ENCODE peak calls at places on chromosomes 6 and 20, in eight cellular contexts. P is CD8-positive, alpha-beta T cell; V is heart right ventricle; W is bronchial epithelial cell; F is A549; J is B cell; I is left lung; Z is cardiac muscle cell. E is an unnamed sample.

GRCh38 chr20:36975085-36975829 is 23.7 kb upstream of the SAMHD1 start:
- DNase-seq in J (no peak), Z (no peak), F (no peak), V (no peak), I (no peak), P (peak), W (no peak), E (no peak)

GRCh38 chr6:129253731-129254130 is 370.8 kb downstream of the LAMA2 start:
- DNase-seq in I (no peak), F (no peak), V (no peak), Z (no peak), J (no peak), P (no peak), W (no peak), E (no peak)

GRCh38 chr6:168129292-168130167 is 50.5 kb upstream of the FRMD1 start:
- DNase-seq in P (no peak), J (no peak), W (no peak), V (no peak), I (no peak), F (no peak), Z (no peak), E (peak)

GRCh38 chr20:5722927-5723326 is 27.3 kb upstream of the SHLD1 start:
- DNase-seq in W (no peak), P (no peak), J (no peak), F (no peak), V (no peak), I (no peak), Z (no peak), E (no peak)

GRCh38 chr6:90294008-90294511 is 2.6 kb downstream of the BACH2 start:
- DNase-seq in V (no peak), W (no peak), Z (no peak), J (no peak), P (no peak), F (no peak), I (no peak), E (no peak)

GRCh38 chr20:60037120-60037499 is 78.9 kb downstream of the CDH26 start:
- DNase-seq in J (no peak), W (peak), F (peak), V (no peak), Z (no peak), I (no peak), P (no peak), E (no peak)

GRCh38 chr6:2412731-2413130 is 167.3 kb upstream of the GMDS start:
- DNase-seq in Z (peak), V (no peak), J (no peak), W (peak), P (no peak), I (no peak), F (no peak), E (no peak)

GRCh38 chr20:41121399-41121798 is 15.9 kb upstream of the PLCG1 start:
- DNase-seq in Z (no peak), V (no peak), J (no peak), F (no peak), W (no peak), P (no peak), I (no peak), E (no peak)

GRCh38 chr6:22727709-22728108 is 158.3 kb downstream of the HDGFL1 start:
- DNase-seq in I (no peak), F (no peak), P (no peak), J (no peak), V (no peak), Z (peak), W (no peak), E (no peak)

GRCh38 chr6:145009691-145010090 is 724.6 kb downstream of the UTRN start:
- DNase-seq in P (no peak), W (no peak), J (no peak), I (no peak), Z (peak), V (no peak), F (no peak), E (no peak)

GRCh38 chr6:1391692-1392309 is 2.4 kb downstream of the FOXF2 start:
- DNase-seq in W (no peak), I (no peak), V (no peak), P (no peak), Z (no peak), J (no peak), F (no peak), E (no peak)

GRCh38 chr20:17938889-17939619 is 29.5 kb downstream of the SNX5 start:
- DNase-seq in J (peak), P (peak), V (peak), I (peak), Z (peak), W (peak), F (peak), E (no peak)

GRCh38 chr6:125867483-125867935 is 76.7 kb downstream of the NCOA7 start:
- DNase-seq in V (no peak), I (peak), F (peak), Z (peak), J (no peak), P (no peak), W (peak), E (no peak)

GRCh38 chr6:168877821-168878282 is 375.8 kb downstream of the THBS2 start:
- DNase-seq in P (no peak), F (peak), W (peak), V (no peak), Z (no peak), I (no peak), J (no peak), E (no peak)

GRCh38 chr6:109370792-109371191 is 11.5 kb downstream of the CD164 start:
- DNase-seq in P (no peak), F (no peak), Z (no peak), J (no peak), W (no peak), I (no peak), V (no peak), E (no peak)

GRCh38 chr6:162364488-162364887 is 363.1 kb downstream of the PRKN start:
- DNase-seq in I (no peak), W (no peak), J (no peak), P (no peak), F (no peak), Z (peak), V (no peak), E (no peak)

GRCh38 chr6:17494177-17494576 is 100.8 kb downstream of the CAP2 start:
- DNase-seq in Z (no peak), I (no peak), V (no peak), W (no peak), J (no peak), F (no peak), P (no peak), E (no peak)

GRCh38 chr6:4703367-4703766 is 72.8 kb upstream of the CDYL start:
- DNase-seq in J (no peak), P (no peak), V (no peak), Z (no peak), W (no peak), F (no peak), I (no peak), E (no peak)

GRCh38 chr6:17628873-17629272 is 28.8 kb downstream of the FAM8A1 start:
- DNase-seq in P (no peak), Z (no peak), V (no peak), W (no peak), I (no peak), J (no peak), F (no peak), E (no peak)

GRCh38 chr6:2900821-2901644 is 2.1 kb downstream of the SERPINB9 start:
- DNase-seq in V (no peak), W (no peak), I (no peak), F (no peak), J (no peak), Z (peak), P (no peak), E (no peak)

GRCh38 chr6:144488590-144488989 is 203.5 kb downstream of the UTRN start:
- DNase-seq in W (no peak), P (no peak), I (no peak), F (no peak), V (no peak), J (no peak), Z (no peak), E (no peak)

GRCh38 chr6:111558690-111559192 is 46.9 kb downstream of the TRAF3IP2 start:
- DNase-seq in F (no peak), I (no peak), Z (no peak), V (no peak), W (no peak), J (no peak), P (no peak), E (no peak)

GRCh38 chr6:121549741-121550140 is 114.3 kb downstream of the GJA1 start:
- DNase-seq in Z (peak), P (no peak), F (peak), V (no peak), I (no peak), J (no peak), W (peak), E (no peak)

GRCh38 chr6:112680076-112680475 is 332.9 kb downstream of the RFPL4B start:
- DNase-seq in P (no peak), W (no peak), Z (no peak), V (no peak), F (no peak), I (no peak), J (no peak), E (no peak)

GRCh38 chr20:57547250-57547649 is 13.7 kb upstream of the PCK1 start:
- DNase-seq in Z (no peak), I (no peak), V (no peak), J (no peak), P (no peak), F (peak), W (peak), E (no peak)

GRCh38 chr6:125839879-125840278 is 49.1 kb downstream of the NCOA7 start:
- DNase-seq in I (no peak), V (no peak), W (no peak), Z (no peak), J (no peak), F (no peak), P (no peak), E (no peak)

GRCh38 chr6:53264337-53264736 is 84.4 kb downstream of the ELOVL5 start:
- DNase-seq in Z (no peak), V (no peak), F (no peak), P (no peak), W (no peak), J (no peak), I (no peak), E (no peak)

GRCh38 chr6:47016236-47016635 is 25.9 kb downstream of the ADGRF1 start:
- DNase-seq in V (no peak), Z (no peak), I (no peak), P (no peak), J (no peak), W (no peak), F (no peak), E (no peak)

GRCh38 chr20:1086273-1087213 is 31.9 kb upstream of the PSMF1 start:
- DNase-seq in W (no peak), J (no peak), I (no peak), P (no peak), V (no peak), Z (no peak), F (no peak), E (no peak)

GRCh38 chr6:84568971-84569370 is 195.4 kb downstream of the TBX18 start:
- DNase-seq in V (no peak), P (no peak), Z (peak), I (no peak), J (no peak), F (peak), W (peak), E (no peak)

GRCh38 chr20:10474606-10475184 is 39.6 kb downstream of the SLX4IP start:
- DNase-seq in W (no peak), P (no peak), F (no peak), V (peak), I (peak), Z (peak), J (no peak), E (no peak)

GRCh38 chr6:22383016-22383415 is 86.2 kb upstream of the PRL start:
- DNase-seq in J (no peak), Z (no peak), F (no peak), I (no peak), W (peak), V (no peak), P (no peak), E (no peak)

GRCh38 chr6:104784884-104785283 is 74.8 kb downstream of the HACE1 start:
- DNase-seq in W (no peak), Z (peak), P (no peak), I (no peak), F (no peak), V (no peak), J (no peak), E (no peak)

GRCh38 chr6:105678516-105678915 is 275.6 kb upstream of the PREP start:
- DNase-seq in F (no peak), V (no peak), I (no peak), Z (no peak), P (no peak), W (no peak), J (no peak), E (no peak)

GRCh38 chr6:109290143-109290931 is 91.9 kb downstream of the CD164 start:
- DNase-seq in V (no peak), J (no peak), F (no peak), P (no peak), I (no peak), Z (no peak), W (no peak), E (no peak)

GRCh38 chr20:44861547-44862006 is 23.9 kb upstream of the YWHAB start:
- DNase-seq in F (no peak), Z (peak), W (peak), J (no peak), P (no peak), I (no peak), V (no peak), E (no peak)

GRCh38 chr20:35508493-35509218 is 20.8 kb downstream of the C20orf173 start:
- DNase-seq in F (no peak), J (peak), W (no peak), V (no peak), P (no peak), I (no peak), Z (no peak), E (no peak)
- TF ChIP-seq CTCF in F (no peak), J (no peak), W (no peak), V (no peak), P (no peak), I (no peak), Z (no peak), E (no peak)

GRCh38 chr6:108252055-108252454 is 8.8 kb downstream of the SNX3 start:
- DNase-seq in J (no peak), Z (no peak), F (no peak), V (no peak), I (no peak), W (no peak), P (no peak), E (no peak)

GRCh38 chr6:108247965-108248536 is 12.8 kb downstream of the SNX3 start:
- DNase-seq in V (no peak), I (no peak), J (no peak), F (no peak), W (no peak), P (no peak), Z (no peak), E (no peak)

GRCh38 chr6:108251252-108251651 is 9.6 kb downstream of the SNX3 start:
- DNase-seq in P (no peak), V (no peak), Z (no peak), W (no peak), F (no peak), I (no peak), J (no peak), E (no peak)

GRCh38 chr6:108254436-108255410 is 6.1 kb downstream of the SNX3 start:
- DNase-seq in I (no peak), W (no peak), J (no peak), F (no peak), P (no peak), Z (no peak), V (no peak), E (no peak)

GRCh38 chr6:108250240-108250866 is 10.5 kb downstream of the SNX3 start:
- DNase-seq in P (no peak), F (peak), W (peak), I (no peak), J (no peak), Z (peak), V (no peak), E (no peak)
- TF ChIP-seq CTCF in P (no peak), F (peak), W (no peak), I (no peak), J (peak), Z (peak), V (no peak), E (no peak)

DNA sequence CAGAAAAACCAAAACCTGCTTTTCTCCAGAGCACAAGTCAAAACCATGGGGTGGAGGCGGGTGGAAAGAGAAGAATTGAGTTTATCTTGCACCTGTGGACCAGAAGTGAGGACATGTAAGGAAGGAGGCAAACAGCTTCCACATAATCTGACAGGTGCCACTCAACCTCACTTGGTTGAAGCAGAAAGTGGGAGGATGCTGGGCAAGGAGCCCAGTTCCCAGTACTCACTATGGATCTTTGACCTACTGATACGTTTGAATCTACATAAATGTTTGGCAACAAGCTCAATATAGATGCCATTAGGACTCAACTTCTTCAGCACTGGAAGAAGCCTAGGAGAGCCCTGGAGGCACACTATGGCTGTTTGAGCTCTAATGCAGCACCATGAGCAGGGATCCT is 285.5 kb downstream of the KIF16B start:
- DNase-seq in F (no peak), P (no peak), Z (no peak), J (no peak), W (no peak), V (no peak), I (no peak), E (no peak)
- TF ChIP-seq CTCF in F (no peak), P (no peak), Z (no peak), J (no peak), W (no peak), V (no peak), I (no peak), E (no peak)

GRCh38 chr20:24100370-24101011 is 111.9 kb upstream of the GGTLC1 start:
- DNase-seq in V (no peak), J (no peak), P (peak), I (no peak), F (peak), W (peak), Z (peak), E (no peak)
- TF ChIP-seq CTCF in V (peak), J (peak), P (peak), I (peak), F (peak), W (peak), Z (peak), E (peak)

GRCh38 chr6:42093582-42094329 is 43.4 kb downstream of the TAF8 start:
- DNase-seq in Z (no peak), W (no peak), I (no peak), F (no peak), P (no peak), V (peak), J (no peak), E (no peak)

GRCh38 chr6:42091718-42092023 is 41.3 kb downstream of the TAF8 start:
- DNase-seq in I (no peak), P (no peak), W (no peak), F (no peak), Z (no peak), J (no peak), V (no peak), E (no peak)

GRCh38 chr6:42095066-42095465 is 44.7 kb downstream of the TAF8 start:
- DNase-seq in J (no peak), Z (no peak), V (no peak), I (no peak), P (no peak), W (no peak), F (no peak), E (no peak)

GRCh38 chr6:42099340-42100028 is 42.9 kb downstream of the C6orf132 start:
- DNase-seq in J (no peak), W (peak), Z (peak), I (peak), F (no peak), V (no peak), P (no peak), E (no peak)

DNA sequence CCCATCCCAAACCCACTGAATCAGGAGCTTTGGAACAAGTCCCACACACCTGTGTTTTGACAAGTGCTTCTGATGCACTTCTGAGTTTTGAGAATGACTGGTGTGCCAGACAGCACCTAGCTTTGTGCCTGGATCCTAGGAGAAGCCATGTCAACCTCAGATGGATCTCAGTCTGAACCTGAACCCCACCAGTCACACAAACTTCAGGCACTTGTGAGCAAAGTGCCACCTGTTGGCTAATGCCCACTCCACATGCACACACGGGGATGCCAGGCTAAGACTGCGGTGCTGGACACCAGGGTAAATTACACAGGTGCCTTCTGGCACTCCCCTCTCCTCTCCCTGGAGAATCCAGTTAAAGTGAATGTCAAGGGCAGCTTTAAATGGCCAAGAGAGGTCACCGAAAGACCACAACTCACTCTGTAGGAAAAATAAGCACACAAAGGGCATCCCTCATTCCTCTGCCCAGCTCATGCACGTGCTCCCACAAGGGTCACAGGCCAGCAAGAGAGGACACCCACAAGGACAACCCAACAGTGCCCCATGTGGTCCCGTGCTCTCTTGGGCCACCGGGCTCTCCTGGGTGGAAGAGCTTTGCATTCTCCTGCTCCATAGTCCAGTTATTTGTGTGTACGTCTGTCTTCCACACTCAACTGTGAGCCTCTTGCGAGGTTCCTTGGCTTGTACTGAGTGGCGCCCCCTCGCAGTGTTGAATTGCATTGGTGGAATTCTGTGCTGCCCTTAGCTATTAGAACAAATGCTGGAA is 45.6 kb downstream of the TAF8 start:
- DNase-seq in F (peak), V (no peak), J (no peak), P (no peak), I (no peak), W (no peak), Z (no peak), E (no peak)
- TF ChIP-seq CTCF in F (no peak), V (no peak), J (no peak), P (no peak), I (no peak), W (peak), Z (peak), E (no peak)

GRCh38 chr6:57221936-57222683 is at the start of gene RAB23:
- DNase-seq in F (peak), Z (peak), V (peak), I (peak), W (peak), J (peak), P (peak), E (no peak)
- TF ChIP-seq CTCF in F (no peak), Z (peak), V (no peak), I (no peak), W (no peak), J (peak), P (no peak), E (no peak)

DNA sequence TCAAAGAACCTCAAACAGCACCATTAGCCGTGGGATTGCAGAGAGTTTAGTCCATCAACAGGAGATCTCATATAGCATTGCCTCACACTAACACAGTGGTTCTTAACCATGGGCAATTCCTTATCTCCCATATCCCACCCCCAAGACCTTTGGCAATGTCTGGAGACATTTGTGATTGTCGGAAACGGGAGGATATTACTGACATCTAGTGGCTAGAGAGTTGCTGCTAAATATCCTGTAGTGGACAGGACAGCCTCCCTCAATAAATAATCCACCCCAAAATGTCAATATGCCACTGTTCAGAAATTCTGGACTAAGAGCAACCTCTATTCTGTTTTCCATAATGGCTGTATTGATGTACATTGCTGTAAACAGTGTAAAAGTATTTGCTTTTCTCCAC is 210.1 kb upstream of the CCN2 start:
- DNase-seq in Z (peak), V (no peak), W (peak), P (no peak), J (no peak), F (peak), I (no peak), E (no peak)
- TF ChIP-seq CTCF in Z (peak), V (peak), W (peak), P (no peak), J (peak), F (peak), I (peak), E (peak)

DNA sequence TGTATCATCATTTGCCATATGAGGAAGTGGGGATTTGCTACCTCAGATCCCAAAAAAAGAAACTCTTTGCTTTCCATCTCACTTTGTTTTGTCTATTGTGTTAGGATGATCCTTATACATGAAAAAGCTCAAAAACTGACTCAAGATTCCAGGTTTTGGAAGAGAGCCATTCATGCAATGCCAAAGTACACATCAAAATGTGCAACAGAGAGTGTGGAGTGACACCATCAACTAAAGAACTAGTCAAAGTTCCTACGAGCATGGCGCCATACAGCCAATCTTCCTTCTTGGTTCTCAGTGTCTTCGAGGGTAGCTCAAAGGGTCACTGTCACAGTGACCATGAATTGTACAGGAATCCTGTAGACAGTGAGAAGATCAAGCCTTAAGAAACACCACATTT is 255.8 kb upstream of the SASH1 start:
- DNase-seq in I (no peak), Z (no peak), W (no peak), J (no peak), P (no peak), V (no peak), F (no peak), E (no peak)
- TF ChIP-seq CTCF in I (no peak), Z (no peak), W (no peak), J (no peak), P (no peak), V (no peak), F (no peak), E (no peak)